ENCODE peak calls at places on chromosomes 5 and 9, in five cellular contexts. Z, G, F, Q and A are unnamed samples. For H3K27me3, the result is how much of the 10 kb centered on the place peaks cover.

GRCh38 chr5:34061993-34062392 is 19.0 kb upstream of the C1QTNF3 start:
- DNase-seq in Q (no peak), F (no peak), G (no peak), Z (no peak), A (no peak)

GRCh38 chr5:101306391-101307137 is 403.5 kb upstream of the ST8SIA4 start:
- DNase-seq in F (no peak), G (no peak), Z (peak), Q (peak), A (no peak)

GRCh38 chr5:102834438-102834964 is 79.4 kb downstream of the PAM start:
- DNase-seq in Z (no peak), G (no peak), F (no peak), Q (no peak), A (no peak)

GRCh38 chr5:62937661-62938558 is 359.3 kb downstream of the LRRC70 start:
- DNase-seq in Q (peak), F (peak), Z (no peak), G (peak), A (no peak)

GRCh38 chr9:88660611-88661010 is 125.6 kb downstream of the NXNL2 start:
- DNase-seq in Q (peak), F (peak), G (peak), Z (no peak), A (no peak)

GRCh38 chr5:36367524-36367923 is 65.8 kb upstream of the RANBP3L start:
- DNase-seq in Z (no peak), F (peak), G (peak), Q (peak), A (no peak)

GRCh38 chr5:75055727-75056144 is 3.4 kb upstream of the GCNT4 start:
- DNase-seq in Z (no peak), F (peak), Q (no peak), G (peak), A (no peak)

GRCh38 chr5:178199581-178200434 is 4.5 kb upstream of the HNRNPAB start:
- DNase-seq in G (no peak), F (no peak), Q (no peak), Z (no peak), A (peak)

GRCh38 chr9:126326228-126327015 is at the start of gene MVB12B:
- DNase-seq in Z (no peak), G (peak), F (peak), Q (no peak), A (no peak)

GRCh38 chr5:64869419-64869818 is 100.7 kb downstream of the CWC27 start:
- DNase-seq in F (peak), Q (peak), G (peak), Z (no peak), A (no peak)

GRCh38 chr5:177386542-177386941 is 2.3 kb downstream of the SLC34A1 start:
- DNase-seq in Q (no peak), Z (no peak), F (no peak), G (no peak), A (no peak)

GRCh38 chr5:98096155-98096554 is 677.3 kb upstream of the RGMB start:
- DNase-seq in Z (no peak), Q (peak), F (peak), G (peak), A (no peak)

GRCh38 chr5:134490255-134490924 is 35.1 kb upstream of the JADE2 start:
- DNase-seq in F (no peak), Z (no peak), Q (no peak), G (no peak), A (peak)

GRCh38 chr5:35860686-35861085 is 4.0 kb downstream of the IL7R start:
- DNase-seq in F (peak), Z (no peak), G (no peak), Q (no peak), A (no peak)

GRCh38 chr9:124645274-124645673 is 125.8 kb downstream of the NR6A1 start:
- DNase-seq in G (no peak), Z (no peak), F (no peak), Q (no peak), A (no peak)

GRCh38 chr5:77650686-77651085 is 12.2 kb upstream of the OTP start:
- DNase-seq in Q (no peak), F (no peak), G (no peak), Z (no peak), A (no peak)

GRCh38 chr5:125032286-125032685 is 285.8 kb upstream of the ZNF608 start:
- DNase-seq in Z (no peak), G (peak), F (peak), Q (peak), A (no peak)

GRCh38 chr9:85425153-85425611 is 316.6 kb downstream of the AGTPBP1 start:
- DNase-seq in Z (peak), G (peak), Q (peak), F (no peak), A (peak)

GRCh38 chr9:113166039-113166438 is 15.2 kb downstream of the SLC31A2 start:
- DNase-seq in G (no peak), Q (no peak), F (no peak), Z (no peak), A (no peak)

GRCh38 chr5:82730862-82731261 is 346.3 kb downstream of the TMEM167A start:
- DNase-seq in Q (no peak), G (no peak), Z (no peak), F (no peak), A (no peak)

GRCh38 chr5:109180668-109181067 is 229.1 kb downstream of the PJA2 start:
- DNase-seq in Q (no peak), G (no peak), F (no peak), Z (no peak), A (no peak)

GRCh38 chr5:73901045-73901444 is 275.0 kb downstream of the ARHGEF28 start:
- DNase-seq in Z (no peak), G (peak), Q (peak), F (peak), A (no peak)

GRCh38 chr9:35814106-35814840 is 569 bp downstream of the HINT2 start:
- DNase-seq in Q (peak), Z (no peak), G (peak), F (peak), A (peak)

GRCh38 chr9:122327175-122327574 is 43.6 kb upstream of the PTGS1 start:
- DNase-seq in G (no peak), Z (no peak), Q (no peak), F (no peak), A (no peak)

GRCh38 chr9:12718482-12719026 is 25.4 kb downstream of the TYRP1 start:
- DNase-seq in F (peak), Q (peak), G (peak), Z (no peak), A (no peak)

GRCh38 chr5:37005946-37006540 is 129.5 kb downstream of the NIPBL start:
- DNase-seq in Q (peak), G (peak), F (peak), Z (no peak), A (no peak)

GRCh38 chr5:124867064-124867707 is 120.7 kb upstream of the ZNF608 start:
- DNase-seq in G (peak), Z (no peak), F (peak), Q (no peak), A (no peak)

GRCh38 chr9:107929439-107929838 is 439.9 kb upstream of the KLF4 start:
- DNase-seq in Z (no peak), Q (peak), F (peak), G (peak), A (peak)

GRCh38 chr9:137129089-137129455 is 9.9 kb upstream of the GRIN1 start:
- DNase-seq in F (peak), Q (peak), G (peak), Z (no peak), A (no peak)

GRCh38 chr5:176486189-176486757 is 38.1 kb downstream of the FAF2 start:
- DNase-seq in Q (no peak), Z (no peak), G (no peak), F (no peak), A (no peak)

GRCh38 chr5:35003018-35003957 is 44.5 kb downstream of the AGXT2 start:
- DNase-seq in G (peak), F (peak), Z (peak), Q (peak), A (no peak)

GRCh38 chr9:29290519-29290918 is 1717.2 kb upstream of the C9orf72 start:
- DNase-seq in F (no peak), G (no peak), Q (no peak), Z (no peak), A (no peak)

GRCh38 chr5:41973887-41974286 is 48.8 kb downstream of the FBXO4 start:
- DNase-seq in Q (no peak), F (no peak), G (no peak), Z (no peak), A (no peak)

DNA sequence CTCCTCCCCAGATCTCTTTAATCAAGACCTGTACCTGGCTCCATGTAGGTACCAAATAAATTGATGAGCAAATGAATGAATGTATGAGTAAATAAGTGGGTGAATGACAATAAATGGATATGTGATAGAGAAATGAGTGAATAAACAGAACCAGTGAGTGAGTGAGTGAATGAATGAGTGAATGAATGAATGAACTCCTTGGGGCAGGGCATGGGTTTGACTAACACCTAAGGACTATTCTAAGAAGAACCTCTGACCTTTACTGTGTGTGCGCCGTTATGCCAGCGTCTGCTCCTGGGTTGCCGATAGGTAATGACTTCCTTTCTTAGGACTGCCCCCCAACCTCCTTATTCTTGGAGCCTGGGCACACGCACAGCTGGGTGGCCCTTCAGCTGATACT is 1.8 kb upstream of the RPL26L1 start:
- DNase-seq in Q (no peak), Z (no peak), F (no peak), G (no peak), A (no peak)
- H3K27ac ChIP-seq in Q (no peak), Z (no peak), F (peak), G (no peak), A (peak)

GRCh38 chr5:94595281-94595680 is 23.1 kb downstream of the KIAA0825 start:
- DNase-seq in F (no peak), Z (no peak), G (peak), Q (peak), A (no peak)
- H3K27me3 ChIP-seq in F (under half), Z (under half), G (under half), Q (under half), A (under half)

DNA sequence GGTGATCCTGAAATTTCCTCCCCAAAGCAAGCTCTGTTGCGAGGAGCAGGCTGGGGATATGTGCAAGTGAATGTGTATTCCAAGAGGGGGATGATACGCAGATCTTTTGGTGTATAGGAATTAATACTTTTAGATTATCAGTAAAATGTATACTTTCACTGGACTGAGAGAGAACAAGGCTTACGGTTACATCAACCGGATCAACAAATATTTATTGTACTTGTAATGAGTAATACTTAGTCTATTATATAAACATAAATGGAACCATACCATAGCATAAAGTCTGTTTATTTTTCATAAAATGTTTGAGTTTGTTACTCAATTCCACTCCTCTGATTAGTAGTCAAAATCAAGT is 659 bp upstream of the PRKAA1 start:
- DNase-seq in G (no peak), Q (no peak), Z (no peak), F (no peak), A (no peak)
- TF ChIP-seq CTCF in G (no peak), Q (no peak), Z (no peak), F (no peak), A (no peak)

DNA sequence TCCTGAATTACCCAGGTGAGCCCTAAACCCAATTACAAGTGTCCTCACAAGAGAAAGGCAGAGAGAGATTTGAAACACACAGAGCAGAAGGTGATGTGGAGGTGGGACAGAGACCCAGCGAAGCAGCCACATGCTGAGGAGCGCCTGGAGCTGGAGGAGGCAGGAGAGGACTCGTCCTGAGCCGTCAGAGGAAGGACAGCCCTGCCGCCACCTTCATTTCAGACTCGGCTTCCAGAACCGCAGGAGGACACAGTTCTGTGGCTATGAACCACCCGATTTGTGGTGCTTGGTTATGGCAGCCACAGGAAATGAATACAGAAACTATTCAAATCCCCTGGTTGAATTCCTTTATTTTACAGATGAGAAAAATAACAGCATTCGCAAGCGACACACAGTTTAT is 16.4 kb upstream of the FBP1 start:
- DNase-seq in Z (no peak), Q (no peak), G (no peak), F (no peak), A (no peak)
- H3K27ac ChIP-seq in Z (no peak), Q (no peak), G (no peak), F (no peak), A (no peak)

GRCh38 chr5:1855075-1855474 is 27.6 kb downstream of the IRX4 start:
- DNase-seq in Q (no peak), Z (no peak), F (no peak), G (no peak), A (no peak)
- H3K27me3 ChIP-seq in Q (under half), Z (under half), F (half or more), G (under half), A (under half)

GRCh38 chr9:81673310-81673709 is 16.0 kb downstream of the TLE1 start:
- DNase-seq in Q (no peak), Z (no peak), G (no peak), F (no peak), A (no peak)
- TF ChIP-seq CTCF in Q (no peak), Z (no peak), G (no peak), F (no peak), A (no peak)

DNA sequence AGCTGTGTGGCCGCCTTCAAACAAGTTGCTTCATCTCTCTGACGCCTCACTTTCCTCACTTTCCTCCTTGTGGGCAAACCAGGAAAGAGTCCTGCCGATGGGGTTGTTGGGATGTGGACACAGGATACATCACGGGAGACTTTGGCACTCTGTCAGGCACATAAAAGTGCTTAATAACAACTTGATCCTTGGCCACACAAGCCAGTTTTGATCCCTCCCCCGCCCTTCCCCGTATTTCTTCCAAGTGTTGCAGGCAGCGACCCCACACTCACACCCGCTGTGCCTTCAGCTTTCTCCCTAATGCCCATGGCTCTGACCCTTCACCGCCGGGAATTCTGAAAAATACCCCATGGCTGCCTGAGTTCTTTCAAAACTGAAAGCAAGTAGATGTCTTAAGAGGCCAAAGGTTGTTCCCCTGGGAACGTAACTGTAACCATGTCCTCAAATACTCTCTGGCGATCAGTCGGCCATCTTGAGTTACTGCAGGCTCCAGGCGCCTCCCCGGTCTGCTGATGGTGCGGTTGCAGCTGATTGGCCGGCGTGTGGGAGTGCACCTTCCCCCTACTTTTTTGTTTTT is 59.8 kb downstream of the ARHGEF37 start:
- DNase-seq in G (peak), F (peak), Z (no peak), Q (peak), A (no peak)
- H3K27ac ChIP-seq in G (no peak), F (no peak), Z (no peak), Q (peak), A (no peak)